ENCODE peak calls at places on chromosomes 11 and 22, in five cellular contexts. One of them, this sample, is unnamed.

GRCh38 chr11:126597041-126597440 is 241.6 kb downstream of the ST3GAL4 start:
- DNase-seq in testis: no peak
- DNase-seq in K562: no peak
- DNase-seq in H54: no peak
- DNase-seq in lower leg skin: no peak
- DNase-seq in this sample: no peak

GRCh38 chr11:79206951-79207350 is 233.9 kb downstream of the TENM4 start:
- DNase-seq in testis: no peak
- DNase-seq in K562: no peak
- DNase-seq in H54: no peak
- DNase-seq in lower leg skin: peak
- DNase-seq in this sample: no peak

GRCh38 chr11:43955381-43956118 is 13.1 kb downstream of the C11orf96 start:
- DNase-seq in testis: no peak
- DNase-seq in K562: no peak
- DNase-seq in H54: no peak
- DNase-seq in lower leg skin: peak
- DNase-seq in this sample: peak

GRCh38 chr22:50621491-50621880 is 6.5 kb downstream of the ARSA start:
- DNase-seq in testis: no peak
- DNase-seq in K562: no peak
- DNase-seq in H54: no peak
- DNase-seq in lower leg skin: no peak
- DNase-seq in this sample: no peak

GRCh38 chr11:84899134-84899533 is 728.0 kb downstream of the DLG2 start:
- DNase-seq in testis: no peak
- DNase-seq in K562: no peak
- DNase-seq in H54: no peak
- DNase-seq in lower leg skin: no peak
- DNase-seq in this sample: no peak

GRCh38 chr11:30012346-30012745 is 4.5 kb downstream of the KCNA4 start:
- DNase-seq in testis: no peak
- DNase-seq in K562: no peak
- DNase-seq in H54: no peak
- DNase-seq in lower leg skin: no peak
- DNase-seq in this sample: no peak

GRCh38 chr11:116879789-116880402 is 42.5 kb upstream of the APOA1 start:
- DNase-seq in testis: no peak
- DNase-seq in K562: peak
- DNase-seq in H54: peak
- DNase-seq in lower leg skin: no peak
- DNase-seq in this sample: no peak

GRCh38 chr11:121521145-121522042 is 68.6 kb upstream of the SORL1-AS1 start:
- DNase-seq in testis: no peak
- DNase-seq in K562: no peak
- DNase-seq in H54: no peak
- DNase-seq in lower leg skin: no peak
- DNase-seq in this sample: no peak

GRCh38 chr11:34358258-34358665 is 452 bp upstream of the ABTB2 start:
- DNase-seq in testis: peak
- DNase-seq in K562: peak
- DNase-seq in H54: peak
- DNase-seq in lower leg skin: peak
- DNase-seq in this sample: peak

GRCh38 chr11:134024420-134025085 is 44.3 kb upstream of the JAM3 start:
- DNase-seq in testis: no peak
- DNase-seq in K562: no peak
- DNase-seq in H54: peak
- DNase-seq in lower leg skin: no peak
- DNase-seq in this sample: no peak

GRCh38 chr22:30691204-30691603 is 3.5 kb upstream of the OSBP2 start:
- DNase-seq in testis: no peak
- DNase-seq in K562: no peak
- DNase-seq in H54: no peak
- DNase-seq in lower leg skin: no peak
- DNase-seq in this sample: no peak

GRCh38 chr11:60872952-60873524 is 5.7 kb downstream of the ZP1 start:
- DNase-seq in testis: no peak
- DNase-seq in K562: peak
- DNase-seq in H54: peak
- DNase-seq in lower leg skin: peak
- DNase-seq in this sample: peak

GRCh38 chr11:47860526-47860925 is 12.4 kb upstream of the NUP160 start:
- DNase-seq in testis: no peak
- DNase-seq in K562: no peak
- DNase-seq in H54: no peak
- DNase-seq in lower leg skin: no peak
- DNase-seq in this sample: no peak

GRCh38 chr11:9264381-9265210 is 554 bp downstream of the DENND5A start:
- DNase-seq in testis: peak
- DNase-seq in K562: no peak
- DNase-seq in H54: peak
- DNase-seq in lower leg skin: peak
- DNase-seq in this sample: peak

GRCh38 chr11:103794262-103794661 is 242.2 kb upstream of the DDI1 start:
- DNase-seq in testis: no peak
- DNase-seq in K562: no peak
- DNase-seq in H54: no peak
- DNase-seq in lower leg skin: no peak
- DNase-seq in this sample: no peak

GRCh38 chr11:107496011-107496410 is 38.4 kb upstream of the CWF19L2 start:
- DNase-seq in testis: no peak
- DNase-seq in K562: no peak
- DNase-seq in H54: no peak
- DNase-seq in lower leg skin: no peak
- DNase-seq in this sample: peak

GRCh38 chr11:112004389-112004788 is 20.8 kb upstream of the DLAT start:
- DNase-seq in testis: no peak
- DNase-seq in K562: peak
- DNase-seq in H54: no peak
- DNase-seq in lower leg skin: no peak
- DNase-seq in this sample: no peak

GRCh38 chr11:88345408-88345807 is 7.9 kb upstream of the CTSC start:
- DNase-seq in testis: no peak
- DNase-seq in K562: no peak
- DNase-seq in H54: no peak
- DNase-seq in lower leg skin: no peak
- DNase-seq in this sample: no peak

GRCh38 chr11:76598426-76598839 is 72.1 kb downstream of the LRRC32 start:
- DNase-seq in testis: peak
- DNase-seq in K562: peak
- DNase-seq in H54: no peak
- DNase-seq in lower leg skin: no peak
- DNase-seq in this sample: peak

GRCh38 chr11:10305262-10305963 is 540 bp downstream of the ADM start:
- DNase-seq in testis: no peak
- DNase-seq in K562: no peak
- DNase-seq in H54: no peak
- DNase-seq in lower leg skin: no peak
- DNase-seq in this sample: no peak

GRCh38 chr11:39668640-39669039 is 1790.8 kb downstream of the LRRC4C start:
- DNase-seq in testis: no peak
- DNase-seq in K562: no peak
- DNase-seq in H54: no peak
- DNase-seq in lower leg skin: no peak
- DNase-seq in this sample: no peak

GRCh38 chr11:70740475-70740825 is 342.1 kb downstream of the CTTN start:
- DNase-seq in testis: no peak
- DNase-seq in K562: no peak
- DNase-seq in H54: no peak
- DNase-seq in lower leg skin: no peak
- DNase-seq in this sample: no peak

GRCh38 chr11:128492461-128492860 is 94.9 kb downstream of the ETS1 start:
- DNase-seq in testis: no peak
- DNase-seq in K562: no peak
- DNase-seq in H54: no peak
- DNase-seq in lower leg skin: no peak
- DNase-seq in this sample: no peak

GRCh38 chr11:123173040-123173855 is 21.8 kb downstream of the CLMP start:
- DNase-seq in testis: no peak
- DNase-seq in K562: no peak
- DNase-seq in H54: peak
- DNase-seq in lower leg skin: peak
- DNase-seq in this sample: no peak

GRCh38 chr22:39498368-39498767 is 3.7 kb upstream of the MIEF1 start:
- DNase-seq in testis: peak
- DNase-seq in K562: no peak
- DNase-seq in H54: no peak
- DNase-seq in lower leg skin: no peak
- DNase-seq in this sample: no peak

GRCh38 chr11:59560290-59560701 is 49.0 kb downstream of the OR4D9 start:
- DNase-seq in testis: peak
- DNase-seq in K562: peak
- DNase-seq in H54: no peak
- DNase-seq in lower leg skin: peak
- DNase-seq in this sample: peak

GRCh38 chr22:44133161-44133560 is 47.6 kb upstream of the PARVG start:
- DNase-seq in testis: no peak
- DNase-seq in K562: no peak
- DNase-seq in H54: no peak
- DNase-seq in lower leg skin: no peak
- DNase-seq in this sample: no peak

GRCh38 chr11:95443386-95443785 is 212.4 kb upstream of the SESN3 start:
- DNase-seq in testis: no peak
- DNase-seq in K562: peak
- DNase-seq in H54: no peak
- DNase-seq in lower leg skin: no peak
- DNase-seq in this sample: no peak

GRCh38 chr11:6319001-6319878 is 1.1 kb downstream of the CAVIN3 start:
- DNase-seq in testis: peak
- DNase-seq in K562: no peak
- DNase-seq in H54: no peak
- DNase-seq in lower leg skin: peak
- DNase-seq in this sample: peak

GRCh38 chr22:29744902-29745301 is 21.9 kb downstream of the ZMAT5 start:
- DNase-seq in testis: peak
- DNase-seq in K562: no peak
- DNase-seq in H54: no peak
- DNase-seq in lower leg skin: peak
- DNase-seq in this sample: no peak

GRCh38 chr11:114340311-114341131 is 44.3 kb downstream of the NNMT start:
- DNase-seq in testis: peak
- DNase-seq in K562: peak
- DNase-seq in H54: no peak
- DNase-seq in lower leg skin: peak
- DNase-seq in this sample: peak

GRCh38 chr11:69729252-69729651 is 25.4 kb upstream of the FGF19 start:
- DNase-seq in testis: no peak
- DNase-seq in K562: no peak
- DNase-seq in H54: no peak
- DNase-seq in lower leg skin: no peak
- DNase-seq in this sample: no peak

GRCh38 chr11:134554106-134554505 is 142.1 kb upstream of the B3GAT1 start:
- DNase-seq in testis: peak
- DNase-seq in K562: no peak
- DNase-seq in H54: no peak
- DNase-seq in lower leg skin: peak
- DNase-seq in this sample: no peak

DNA sequence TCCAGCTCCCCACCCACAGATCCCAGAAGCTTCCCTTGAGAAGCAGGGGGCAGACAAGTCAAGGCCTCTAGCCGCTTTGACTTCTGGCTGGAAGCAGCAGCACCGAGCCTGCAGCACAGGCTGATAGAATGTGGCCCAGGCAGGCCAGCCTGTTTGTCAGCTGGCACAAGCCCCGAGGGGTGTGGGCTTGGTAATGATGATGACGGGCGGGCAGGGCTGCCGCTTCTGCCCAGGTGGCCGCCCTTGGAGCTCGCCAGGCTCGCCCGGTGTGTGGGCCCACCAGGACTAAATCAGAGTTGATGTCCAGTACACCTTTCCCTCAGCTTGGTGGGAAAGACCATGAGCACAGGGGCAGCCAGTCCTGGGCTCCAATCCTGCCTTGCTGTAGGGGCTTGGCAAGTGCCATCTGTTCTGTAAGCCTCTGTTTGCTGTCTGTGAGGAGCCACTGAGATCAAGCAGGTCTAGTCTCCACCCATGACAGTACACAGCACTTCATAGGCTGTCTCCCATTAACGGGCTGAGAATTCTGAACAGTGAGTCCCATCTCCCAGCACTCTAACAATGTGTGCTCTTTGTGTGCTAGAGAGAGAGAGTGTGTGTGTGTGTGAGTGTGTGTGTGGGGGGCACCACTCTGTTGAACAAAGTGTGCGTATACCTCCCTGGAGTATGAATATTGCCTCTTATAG is 26.8 kb downstream of the MICAL2 start:
- DNase-seq in testis: no peak
- DNase-seq in K562: no peak
- DNase-seq in H54: no peak
- DNase-seq in lower leg skin: no peak
- DNase-seq in this sample: no peak
- TF ChIP-seq POLR2A in testis: no peak
- TF ChIP-seq POLR2A in K562: no peak
- TF ChIP-seq POLR2A in H54: no peak
- TF ChIP-seq POLR2A in lower leg skin: no peak
- TF ChIP-seq POLR2A in this sample: no peak

GRCh38 chr22:42619261-42620063 is 4.8 kb upstream of the POLDIP3 start:
- DNase-seq in testis: no peak
- DNase-seq in K562: no peak
- DNase-seq in H54: no peak
- DNase-seq in lower leg skin: no peak
- DNase-seq in this sample: no peak
- TF ChIP-seq POLR2A in testis: no peak
- TF ChIP-seq POLR2A in K562: no peak
- TF ChIP-seq POLR2A in H54: no peak
- TF ChIP-seq POLR2A in lower leg skin: no peak
- TF ChIP-seq POLR2A in this sample: no peak

DNA sequence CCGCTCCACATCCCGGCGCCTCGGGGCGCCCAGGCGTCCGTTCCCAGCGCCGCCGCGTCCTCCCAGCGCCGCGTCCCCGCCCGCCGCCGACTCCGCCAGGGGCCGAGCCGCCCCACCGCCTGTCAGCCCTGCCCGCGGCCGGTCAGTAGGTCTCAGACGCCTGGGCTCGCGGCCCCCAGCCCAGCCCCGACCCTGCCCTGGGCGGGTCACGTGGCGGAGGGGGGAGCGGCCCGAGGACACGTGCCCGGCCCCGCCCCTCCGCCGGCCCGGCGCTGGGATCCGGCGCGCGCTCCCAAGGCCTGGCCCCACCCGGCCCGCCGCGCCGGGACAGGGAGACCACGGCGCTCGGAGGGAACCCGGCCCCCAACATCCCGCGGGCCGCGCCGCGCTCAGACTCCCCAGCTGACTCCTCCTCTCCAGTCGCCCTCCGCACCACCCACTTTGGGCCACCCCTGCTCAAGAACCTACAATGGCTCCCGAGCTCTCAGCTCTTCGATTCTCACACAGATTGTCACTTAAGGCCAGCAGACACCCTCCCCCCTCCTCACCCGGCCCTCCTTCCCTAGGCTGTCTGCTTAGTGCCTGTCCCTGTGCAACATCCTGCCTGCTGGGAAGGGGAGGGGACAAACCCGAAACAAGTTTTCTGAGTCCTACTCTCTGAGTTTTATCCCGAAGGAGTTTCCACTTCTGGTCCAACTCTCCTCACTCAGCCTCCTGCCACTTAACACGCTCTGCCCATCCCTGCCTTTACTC is at the start of gene RAB3IL1:
- DNase-seq in testis: peak
- DNase-seq in K562: peak
- DNase-seq in H54: peak
- DNase-seq in lower leg skin: peak
- DNase-seq in this sample: peak
- TF ChIP-seq POLR2A in testis: no peak
- TF ChIP-seq POLR2A in K562: peak
- TF ChIP-seq POLR2A in H54: peak
- TF ChIP-seq POLR2A in lower leg skin: no peak
- TF ChIP-seq POLR2A in this sample: peak

GRCh38 chr22:22687638-22688500 is 43.5 kb downstream of the GGTLC2 start:
- DNase-seq in testis: peak
- DNase-seq in K562: peak
- DNase-seq in H54: peak
- DNase-seq in lower leg skin: no peak
- DNase-seq in this sample: peak
- TF ChIP-seq POLR2A in testis: no peak
- TF ChIP-seq POLR2A in K562: no peak
- TF ChIP-seq POLR2A in H54: no peak
- TF ChIP-seq POLR2A in lower leg skin: no peak
- TF ChIP-seq POLR2A in this sample: no peak